ENCODE peak calls at places on chromosomes 6 and 20, in ten cellular contexts. O, B, M, W, N, J, R, E, S and P are unnamed samples.

GRCh38 chr20:60254901-60255411 is 296.7 kb downstream of the CDH26 start:
- DNase-seq in O (no peak), B (peak; percentile 11), M (no peak), W (no peak), N (peak; percentile 11), J (no peak), R (no peak), E (no peak), S (no peak), P (no peak)

GRCh38 chr20:61297491-61297890 is 45.4 kb downstream of the CDH4 start:
- DNase-seq in O (no peak), B (no peak), M (no peak), W (no peak), N (no peak), J (no peak), R (no peak), E (no peak), S (no peak), P (no peak)

GRCh38 chr6:74939309-74939708 is 266.5 kb downstream of the COL12A1 start:
- DNase-seq in O (no peak), B (no peak), M (no peak), W (no peak), N (no peak), J (no peak), R (no peak), E (no peak), S (no peak), P (no peak)

GRCh38 chr20:59013031-59013951 is 5.9 kb upstream of the TUBB1 start:
- DNase-seq in O (no peak), B (no peak), M (no peak), W (no peak), N (no peak), J (no peak), R (no peak), E (no peak), S (no peak), P (no peak)

GRCh38 chr6:28712982-28713381 is 187.3 kb downstream of the GPX5 start:
- DNase-seq in O (no peak), B (no peak), M (no peak), W (no peak), N (no peak), J (no peak), R (no peak), E (no peak), S (no peak), P (no peak)

GRCh38 chr20:46458891-46459750 is 52.7 kb upstream of the ELMO2 start:
- DNase-seq in O (peak; percentile 76), B (no peak), M (peak; percentile 73), W (peak; percentile 70), N (no peak), J (no peak), R (no peak), E (peak; percentile 40), S (no peak), P (peak; percentile 50)

GRCh38 chr20:1060985-1061384 is 57.4 kb upstream of the PSMF1 start:
- DNase-seq in O (no peak), B (no peak), M (no peak), W (no peak), N (no peak), J (no peak), R (no peak), E (no peak), S (no peak), P (no peak)

GRCh38 chr6:134176283-134176975 is 124.0 kb upstream of the SLC2A12 start:
- DNase-seq in O (peak; percentile 26), B (no peak), M (peak; percentile 74), W (no peak), N (no peak), J (no peak), R (no peak), E (peak; percentile 66), S (no peak), P (peak; percentile 57)

GRCh38 chr6:12137480-12137879 is 125.4 kb downstream of the HIVEP1 start:
- DNase-seq in O (peak; percentile 56), B (no peak), M (peak; percentile 62), W (peak; percentile 23), N (peak; percentile 61), J (no peak), R (no peak), E (no peak), S (peak; percentile 16), P (no peak)

GRCh38 chr6:73562557-73562956 is 41.7 kb upstream of the EEF1A1 start:
- DNase-seq in O (no peak), B (no peak), M (no peak), W (no peak), N (no peak), J (no peak), R (no peak), E (no peak), S (no peak), P (no peak)

GRCh38 chr6:73564578-73565345 is 43.9 kb upstream of the EEF1A1 start:
- DNase-seq in O (no peak), B (no peak), M (no peak), W (no peak), N (no peak), J (no peak), R (no peak), E (no peak), S (no peak), P (no peak)

GRCh38 chr6:73560853-73561407 is 40.1 kb upstream of the EEF1A1 start:
- DNase-seq in O (no peak), B (no peak), M (no peak), W (no peak), N (no peak), J (peak; percentile 30), R (no peak), E (no peak), S (no peak), P (no peak)

GRCh38 chr6:73556796-73557195 is 36.0 kb upstream of the EEF1A1 start:
- DNase-seq in O (no peak), B (no peak), M (no peak), W (no peak), N (no peak), J (no peak), R (no peak), E (no peak), S (no peak), P (no peak)

GRCh38 chr6:73558624-73559398 is 38.0 kb upstream of the EEF1A1 start:
- DNase-seq in O (no peak), B (no peak), M (no peak), W (no peak), N (no peak), J (no peak), R (no peak), E (no peak), S (no peak), P (no peak)
- H3K27ac ChIP-seq in O (no peak overlapping the region), B (no peak overlapping the region), M (no peak overlapping the region), W (no peak overlapping the region), N (no peak overlapping the region), J (no peak overlapping the region), R (no peak overlapping the region), E (no peak overlapping the region), S (no peak overlapping the region), P (no peak overlapping the region)

DNA sequence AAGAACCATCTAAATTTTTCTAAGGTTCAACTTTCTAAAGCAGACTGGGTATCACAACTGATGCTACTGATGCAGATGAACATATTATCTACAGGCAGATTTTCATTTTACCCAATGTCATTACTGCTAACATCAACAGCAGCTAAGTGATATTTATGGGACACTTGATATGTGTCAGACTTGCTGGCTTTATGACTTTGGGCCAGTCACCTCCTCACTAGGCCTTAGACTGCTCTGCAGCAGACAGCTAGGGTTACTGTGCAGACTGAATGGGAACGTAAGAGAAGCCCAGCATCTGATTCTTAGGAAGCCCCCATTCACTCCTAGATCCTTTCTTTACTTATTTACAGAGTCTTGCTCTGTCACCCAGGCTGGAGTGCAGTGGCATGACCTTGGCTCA is 66.2 kb downstream of the MYH7B start:
- DNase-seq in O (no peak), B (no peak), M (no peak), W (no peak), N (no peak), J (no peak), R (no peak), E (no peak), S (no peak), P (no peak)
- H3K27ac ChIP-seq in O (no peak overlapping the region), B (no peak overlapping the region), M (no peak overlapping the region), W (no peak overlapping the region), N (no peak overlapping the region), J (no peak overlapping the region), R (no peak overlapping the region), E (peak overlapping the region; percentile 80), S (no peak overlapping the region), P (no peak overlapping the region)

DNA sequence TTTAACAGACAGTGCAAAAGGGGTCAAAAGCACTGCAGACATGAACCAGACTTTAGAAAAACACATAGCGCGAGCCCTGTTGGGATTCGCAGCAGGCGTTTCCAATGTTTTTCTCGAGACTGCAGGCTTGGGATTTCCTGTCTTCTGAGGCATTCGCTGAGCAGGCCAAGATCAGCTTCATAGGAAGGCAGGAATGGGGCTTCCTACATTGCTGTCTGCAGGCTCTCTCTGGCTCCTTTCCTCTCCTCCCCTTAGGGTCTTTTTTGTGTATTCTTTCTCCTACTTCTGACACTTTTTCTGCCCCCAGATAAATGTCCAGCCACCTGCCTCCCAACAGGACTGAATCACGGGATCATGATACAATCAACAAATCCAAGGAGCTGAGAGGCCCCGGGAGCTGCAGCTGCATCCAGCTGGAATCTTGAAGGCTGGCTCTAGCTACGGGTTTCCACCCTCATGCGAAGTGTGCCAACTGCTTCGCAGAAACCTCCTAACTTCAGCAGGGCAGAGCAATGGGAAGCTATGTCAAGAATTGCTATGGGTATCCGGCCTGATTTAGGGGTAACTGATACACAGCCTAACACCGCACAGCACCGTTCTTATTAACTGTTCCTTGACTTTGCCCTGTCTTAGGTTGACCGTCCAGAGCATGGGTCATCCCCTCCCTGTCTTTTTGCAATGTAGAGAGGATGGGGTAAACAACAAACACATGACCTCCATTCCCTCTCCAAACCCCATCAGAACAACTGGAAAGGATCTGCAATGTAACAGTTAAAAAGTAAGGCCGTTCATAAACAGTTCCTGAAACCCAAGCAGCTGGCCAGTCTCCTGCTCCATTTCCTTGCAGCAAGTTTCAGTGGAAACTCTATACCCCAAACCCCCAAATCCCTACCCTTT is 31.6 kb downstream of the SNX5 start:
- DNase-seq in O (peak; percentile 19), B (peak; percentile 86), M (peak; percentile 39), W (peak; percentile 60), N (no peak), J (no peak), R (no peak), E (peak; percentile 58), S (no peak), P (no peak)
- H3K27ac ChIP-seq in O (peak overlapping the region; percentile 33), B (peak overlapping the region; percentile 96), M (peak overlapping the region; percentile 20), W (peak overlapping the region; percentile 86), N (no peak overlapping the region), J (no peak overlapping the region), R (no peak overlapping the region), E (no peak overlapping the region), S (no peak overlapping the region), P (no peak overlapping the region)

DNA sequence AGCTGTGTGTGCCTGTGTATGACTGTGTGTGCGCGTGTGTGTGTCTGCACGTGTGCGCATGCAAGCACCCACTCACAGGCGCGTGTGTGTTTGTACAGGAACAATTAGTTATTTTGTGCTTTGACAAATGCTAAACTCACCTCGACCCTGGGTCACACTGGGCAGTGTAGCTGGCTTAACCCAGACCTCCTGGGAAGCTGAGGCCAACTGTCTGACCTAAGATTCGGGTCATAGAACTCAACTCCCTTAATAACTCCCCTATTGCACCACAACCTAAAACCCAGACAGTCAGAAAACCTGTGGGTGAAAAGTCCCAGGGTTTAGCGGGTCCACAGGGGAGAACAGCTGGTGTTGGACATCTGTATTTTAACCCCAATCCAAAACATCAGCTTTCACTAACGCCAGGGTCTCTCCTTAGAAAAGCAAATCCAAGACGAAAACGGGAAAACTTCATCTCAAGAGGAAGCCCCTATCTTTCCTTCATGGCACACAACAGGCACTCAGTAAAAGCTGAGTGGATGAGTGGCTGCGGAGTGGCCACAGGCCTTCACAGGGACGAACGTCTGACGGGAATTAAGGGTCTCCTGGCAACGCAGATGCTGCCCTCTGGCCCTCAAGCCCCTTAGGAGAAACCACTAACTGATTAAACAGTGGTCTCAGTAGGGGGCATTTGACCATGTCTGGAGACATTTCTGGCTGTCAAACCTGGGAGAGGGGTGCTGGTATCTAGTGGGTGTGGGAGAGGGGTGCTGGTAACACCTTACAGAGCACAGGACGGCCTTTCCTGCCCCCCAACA is 4.5 kb downstream of the PMEPA1 start:
- DNase-seq in O (no peak), B (no peak), M (no peak), W (no peak), N (no peak), J (peak; percentile 3), R (no peak), E (no peak), S (no peak), P (no peak)
- H3K27ac ChIP-seq in O (peak overlapping the region; percentile 98), B (no peak overlapping the region), M (peak overlapping the region; percentile 44), W (no peak overlapping the region), N (no peak overlapping the region), J (no peak overlapping the region), R (no peak overlapping the region), E (no peak overlapping the region), S (no peak overlapping the region), P (peak overlapping the region; percentile 69)